ENCODE peak calls at places on chromosomes 7 and 10, in five cellular contexts. V is ACHN; O is stimulated activated CD8-positive, alpha-beta memory T cell treated with anti-CD3 and anti-CD28 coated beads, Interleukin-7, amount 100 ng/mL, for 1 hour; J is heart left ventricle; D is HCT116. B is an unnamed sample.

GRCh38 chr10:17965649-17966048 is 13.9 kb downstream of the SLC39A12 start:
- DNase-seq in V (no peak), O (no peak), J (no peak), D (no peak), B (no peak)

GRCh38 chr10:14371616-14372015 is 40.9 kb upstream of the FRMD4A start:
- DNase-seq in V (no peak), O (no peak), J (no peak), D (no peak), B (no peak)

GRCh38 chr10:128278362-128278761 is 152.1 kb upstream of the MKI67 start:
- DNase-seq in V (no peak), O (no peak), J (no peak), D (no peak), B (no peak)

GRCh38 chr7:134855467-134855866 is 76.0 kb downstream of the CALD1 start:
- DNase-seq in V (no peak), O (no peak), J (no peak), D (no peak), B (no peak)

GRCh38 chr7:70621954-70622596 is 509.9 kb upstream of the GALNT17 start:
- DNase-seq in V (no peak), O (no peak), J (no peak), D (no peak), B (no peak)

GRCh38 chr10:13087986-13088618 is 11.9 kb upstream of the OPTN start:
- DNase-seq in V (no peak), O (no peak), J (no peak), D (peak; percentile 29), B (no peak)

GRCh38 chr7:81366546-81366945 is 403.3 kb downstream of the HGF start:
- DNase-seq in V (no peak), O (no peak), J (no peak), D (no peak), B (no peak)

GRCh38 chr10:27527597-27528295 is 23.6 kb downstream of the RAB18 start:
- DNase-seq in V (no peak), O (no peak), J (no peak), D (no peak), B (no peak)

GRCh38 chr7:73850781-73851207 is 8.5 kb upstream of the METTL27 start:
- DNase-seq in V (peak; percentile 98), O (no peak), J (no peak), D (peak; percentile 81), B (no peak)

GRCh38 chr7:151687523-151688235 is 168.0 kb upstream of the RHEB start:
- DNase-seq in V (peak; percentile 100), O (no peak), J (peak; percentile 53), D (peak; percentile 92), B (no peak)

GRCh38 chr7:74424291-74424880 is 29.3 kb upstream of the GTF2IRD1 start:
- DNase-seq in V (no peak), O (no peak), J (no peak), D (no peak), B (no peak)

GRCh38 chr10:131444286-131444685 is 132.8 kb upstream of the TCERG1L start:
- DNase-seq in V (no peak), O (no peak), J (no peak), D (no peak), B (no peak)

GRCh38 chr7:22156205-22156604 is 200.7 kb downstream of the RAPGEF5 start:
- DNase-seq in V (peak; percentile 72), O (no peak), J (no peak), D (peak; percentile 42), B (no peak)

GRCh38 chr7:35003679-35004278 is 33.5 kb downstream of the DPY19L1 start:
- DNase-seq in V (peak; percentile 99), O (no peak), J (no peak), D (peak; percentile 99), B (no peak)

GRCh38 chr7:102859799-102860125 is 53.0 kb upstream of the LRRC17 start:
- DNase-seq in V (no peak), O (no peak), J (no peak), D (no peak), B (no peak)

GRCh38 chr10:31855033-31855432 is 73.6 kb downstream of the ARHGAP12 start:
- DNase-seq in V (no peak), O (no peak), J (no peak), D (no peak), B (no peak)

B was measured in right lobe of liver.